ENCODE peak calls at places on chromosome 9, in eight cellular contexts. Z is lower lobe of right lung, A is uterus, H is keratinocyte, O is transverse colon, T is heart left ventricle, E is psoas muscle, Q is gastrocnemius medialis. X is an unnamed sample. For H3K27me3, the result is how much of the 10 kb centered on the place peaks cover.

GRCh38 chr9:86282979-86283535 is 719 bp upstream of the ISCA1 start:
- DNase-seq in Z (no peak), A (no peak), H (peak), O (no peak), T (no peak), E (no peak), Q (no peak), X (no peak)

GRCh38 chr9:121670447-121670846 is 19.0 kb downstream of the DAB2IP start:
- DNase-seq in Z (peak), A (peak), H (no peak), O (no peak), T (no peak), E (peak), Q (peak), X (peak)

GRCh38 chr9:14221558-14221957 is 92.4 kb downstream of the NFIB start:
- DNase-seq in Z (no peak), A (no peak), H (peak), O (no peak), T (no peak), E (no peak), Q (no peak), X (no peak)

GRCh38 chr9:129654641-129655040 is 10.8 kb upstream of the PRRX2 start:
- DNase-seq in Z (no peak), A (no peak), H (no peak), O (no peak), T (no peak), E (no peak), Q (no peak), X (no peak)

GRCh38 chr9:114250235-114250568 is 72.7 kb upstream of the ORM1 start:
- DNase-seq in Z (peak), A (peak), H (no peak), O (peak), T (peak), E (peak), Q (peak), X (peak)

GRCh38 chr9:83434254-83434653 is 103.9 kb downstream of the FRMD3 start:
- DNase-seq in Z (no peak), A (no peak), H (no peak), O (peak), T (no peak), E (no peak), Q (no peak), X (no peak)

GRCh38 chr9:127897194-127897692 is 2.2 kb downstream of the ST6GALNAC6 start:
- DNase-seq in Z (peak), A (peak), H (no peak), O (peak), T (peak), E (peak), Q (peak), X (peak)

GRCh38 chr9:104984121-104984520 is 56.2 kb upstream of the ABCA1 start:
- DNase-seq in Z (no peak), A (no peak), H (no peak), O (no peak), T (no peak), E (no peak), Q (no peak), X (no peak)

GRCh38 chr9:79371948-79372555 is 199.7 kb upstream of the TLE4 start:
- DNase-seq in Z (no peak), A (no peak), H (no peak), O (no peak), T (no peak), E (no peak), Q (no peak), X (no peak)

GRCh38 chr9:112043423-112043822 is 131.7 kb downstream of the SUSD1 start:
- DNase-seq in Z (no peak), A (no peak), H (no peak), O (no peak), T (no peak), E (no peak), Q (no peak), X (no peak)

GRCh38 chr9:126606483-126606870 is 7.3 kb upstream of the LMX1B start:
- DNase-seq in Z (no peak), A (no peak), H (no peak), O (no peak), T (no peak), E (no peak), Q (no peak), X (no peak)

GRCh38 chr9:126608551-126608950 is 5.2 kb upstream of the LMX1B start:
- DNase-seq in Z (no peak), A (no peak), H (no peak), O (no peak), T (no peak), E (no peak), Q (no peak), X (no peak)

GRCh38 chr9:126609191-126609590 is 4.5 kb upstream of the LMX1B start:
- DNase-seq in Z (no peak), A (no peak), H (no peak), O (no peak), T (no peak), E (no peak), Q (no peak), X (no peak)

GRCh38 chr9:126607086-126607485 is 6.6 kb upstream of the LMX1B start:
- DNase-seq in Z (no peak), A (no peak), H (no peak), O (no peak), T (no peak), E (no peak), Q (no peak), X (no peak)

GRCh38 chr9:126607731-126608130 is 6.0 kb upstream of the LMX1B start:
- DNase-seq in Z (no peak), A (no peak), H (no peak), O (no peak), T (no peak), E (no peak), Q (no peak), X (no peak)
- H3K27me3 ChIP-seq in Z (half or more), A (under half), H (under half), O (half or more), T (under half), E (under half), Q (under half), X (under half)

GRCh38 chr9:133153227-133154096 is 10.3 kb downstream of the GBGT1 start:
- DNase-seq in Z (peak), A (no peak), H (no peak), O (no peak), T (peak), E (no peak), Q (no peak), X (no peak)

GRCh38 chr9:133151601-133152525 is 11.9 kb downstream of the GBGT1 start:
- DNase-seq in Z (no peak), A (no peak), H (no peak), O (no peak), T (peak), E (no peak), Q (no peak), X (no peak)

GRCh38 chr9:133155156-133155555 is 8.6 kb downstream of the GBGT1 start:
- DNase-seq in Z (peak), A (no peak), H (no peak), O (no peak), T (peak), E (no peak), Q (no peak), X (no peak)

GRCh38 chr9:133151041-133151440 is 12.7 kb downstream of the GBGT1 start:
- DNase-seq in Z (no peak), A (no peak), H (no peak), O (no peak), T (peak), E (no peak), Q (no peak), X (no peak)

GRCh38 chr9:133154097-133154989 is 9.4 kb downstream of the GBGT1 start:
- DNase-seq in Z (peak), A (no peak), H (no peak), O (no peak), T (no peak), E (no peak), Q (no peak), X (no peak)
- TF ChIP-seq CTCF in Z (no peak), A (no peak), H (no peak), O (no peak), T (no peak), E (no peak), Q (no peak), X (no peak)

DNA sequence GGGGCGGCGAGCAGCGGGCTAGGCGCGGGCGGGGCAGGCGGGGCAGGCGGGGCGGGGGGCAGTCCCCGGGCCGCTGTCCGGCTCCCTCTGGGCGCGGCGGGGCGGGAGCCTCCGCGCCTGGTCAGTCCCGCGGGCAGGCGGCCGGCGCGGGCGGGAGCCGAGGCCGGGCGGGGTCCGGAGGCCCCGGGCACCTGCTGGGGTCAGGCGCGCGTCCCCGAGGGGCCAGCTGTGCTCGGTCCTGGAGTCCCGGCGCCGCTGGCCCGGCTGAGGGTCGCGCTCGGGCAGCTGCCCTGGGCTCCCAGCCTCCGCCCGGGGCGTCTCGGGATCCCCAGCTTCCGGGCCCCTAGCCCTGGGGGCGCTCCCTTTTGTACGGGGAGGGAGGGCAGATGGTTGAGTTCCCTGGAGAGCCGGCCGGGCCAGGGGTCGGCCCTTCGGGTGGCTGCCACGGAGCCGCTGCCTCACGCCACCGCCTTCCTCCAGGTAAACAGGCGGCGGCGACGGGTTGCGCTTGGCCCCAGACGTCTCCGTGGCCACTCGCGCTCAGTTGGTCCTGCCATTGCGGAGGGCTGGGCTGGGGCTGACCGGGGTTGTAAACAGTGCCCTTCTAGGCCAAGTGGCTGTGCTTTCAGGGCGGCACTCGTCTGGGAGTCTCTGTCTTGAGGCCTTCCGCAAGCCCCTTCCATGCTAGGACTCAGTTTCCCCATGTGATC is 473 bp downstream of the ZBTB34 start:
- DNase-seq in Z (peak), A (no peak), H (no peak), O (peak), T (peak), E (peak), Q (peak), X (peak)
- H3K27ac ChIP-seq in Z (peak), A (peak), H (peak), O (peak), T (peak), E (peak), Q (peak), X (peak)

DNA sequence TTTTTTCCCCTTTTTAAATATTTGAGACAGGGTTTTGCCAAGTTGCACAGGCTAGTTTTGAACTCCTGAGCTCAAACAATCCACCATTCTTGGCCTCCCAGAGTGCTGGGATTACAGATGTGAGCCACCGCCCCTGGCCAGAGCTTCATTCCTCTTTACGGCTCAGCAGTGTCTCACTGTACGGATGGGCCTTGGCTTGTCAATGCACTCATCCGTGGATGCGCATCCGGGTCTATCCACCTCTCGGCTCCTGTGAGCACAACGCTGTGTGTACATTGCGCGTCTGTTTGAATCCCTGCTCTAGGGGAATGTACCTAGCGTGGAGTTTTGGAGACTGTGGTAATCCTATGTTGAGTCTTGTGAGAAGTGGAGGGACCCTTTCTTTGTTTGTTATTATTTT is 10.9 kb upstream of the EGFL7 start:
- DNase-seq in Z (no peak), A (no peak), H (no peak), O (no peak), T (no peak), E (no peak), Q (no peak), X (no peak)
- H3K27me3 ChIP-seq in Z (under half), A (under half), H (under half), O (under half), T (under half), E (under half), Q (under half), X (under half)

DNA sequence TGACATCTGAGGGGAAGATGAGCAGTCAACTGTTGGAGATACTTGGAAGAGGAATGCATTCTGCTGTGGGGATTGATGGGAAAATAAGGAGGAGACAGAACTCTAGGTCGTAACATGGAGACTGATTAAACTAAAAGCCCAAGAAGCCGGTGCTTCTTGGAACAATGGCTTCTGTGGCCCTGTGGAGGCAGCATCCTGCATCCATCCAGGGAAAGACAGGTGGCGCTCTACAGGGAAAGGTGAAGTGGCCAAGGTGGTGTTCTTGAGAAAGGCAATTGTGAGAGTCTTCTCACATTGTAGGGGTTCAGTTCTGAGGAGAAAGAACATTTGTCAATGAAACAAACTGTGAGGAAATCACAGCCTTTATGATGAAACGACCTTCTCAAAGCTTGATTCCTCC is 31.2 kb downstream of the ZFAND5 start:
- DNase-seq in Z (no peak), A (no peak), H (no peak), O (no peak), T (no peak), E (no peak), Q (no peak), X (no peak)
- TF ChIP-seq CTCF in Z (no peak), A (no peak), H (no peak), O (no peak), T (no peak), E (peak), Q (no peak), X (no peak)

GRCh38 chr9:87564706-87565335 is 67.2 kb downstream of the DAPK1 start:
- DNase-seq in Z (no peak), A (no peak), H (no peak), O (no peak), T (no peak), E (no peak), Q (no peak), X (no peak)

GRCh38 chr9:87558606-87559005 is 60.9 kb downstream of the DAPK1 start:
- DNase-seq in Z (no peak), A (no peak), H (no peak), O (no peak), T (no peak), E (no peak), Q (no peak), X (no peak)

GRCh38 chr9:87562530-87562929 is 64.9 kb downstream of the DAPK1 start:
- DNase-seq in Z (no peak), A (no peak), H (no peak), O (no peak), T (no peak), E (no peak), Q (no peak), X (no peak)

GRCh38 chr9:87564111-87564510 is 66.4 kb downstream of the DAPK1 start:
- DNase-seq in Z (no peak), A (no peak), H (no peak), O (no peak), T (no peak), E (no peak), Q (no peak), X (no peak)

GRCh38 chr9:87562062-87562461 is 64.4 kb downstream of the DAPK1 start:
- DNase-seq in Z (no peak), A (no peak), H (no peak), O (no peak), T (no peak), E (no peak), Q (no peak), X (no peak)
- H3K27ac ChIP-seq in Z (no peak), A (no peak), H (no peak), O (peak), T (no peak), E (no peak), Q (no peak), X (no peak)

GRCh38 chr9:131282688-131283422 is 6.5 kb upstream of the FAM78A start:
- DNase-seq in Z (no peak), A (no peak), H (no peak), O (no peak), T (peak), E (peak), Q (peak), X (no peak)
- H3K27me3 ChIP-seq in Z (under half), A (under half), H (under half), O (under half), T (under half), E (under half), Q (under half), X (under half)

GRCh38 chr9:32968101-32969011 is 33.1 kb downstream of the APTX start:
- DNase-seq in Z (no peak), A (peak), H (no peak), O (peak), T (no peak), E (peak), Q (peak), X (peak)

GRCh38 chr9:32969270-32969669 is 32.2 kb downstream of the APTX start:
- DNase-seq in Z (no peak), A (no peak), H (no peak), O (no peak), T (no peak), E (no peak), Q (no peak), X (no peak)

GRCh38 chr9:32970554-32970953 is 30.9 kb downstream of the APTX start:
- DNase-seq in Z (no peak), A (no peak), H (no peak), O (no peak), T (no peak), E (no peak), Q (no peak), X (no peak)

GRCh38 chr9:32966036-32966435 is 35.4 kb downstream of the APTX start:
- DNase-seq in Z (no peak), A (no peak), H (no peak), O (no peak), T (no peak), E (no peak), Q (no peak), X (no peak)
- TF ChIP-seq CTCF in Z (no peak), A (no peak), H (no peak), O (no peak), T (no peak), E (no peak), Q (no peak), X (no peak)